ENCODE peak calls at places on chromosomes 16 and 17, in five cellular contexts. I is GM04503; Y is stimulated activated CD8-positive, alpha-beta memory T cell treated with anti-CD3 and anti-CD28 coated beads, Interleukin-15, amount 100 ng/mL, for 24 hours; G is kidney tubule cell; K is fibroblast of lung. T is an unnamed sample.

GRCh38 chr17:319266-319665 is 33.3 kb downstream of the RPH3AL start:
- DNase-seq in I (no peak), K (no peak), G (no peak), Y (no peak), T (no peak)

GRCh38 chr17:9729034-9729650 is 62.2 kb downstream of the DHRS7C start:
- DNase-seq in G (peak), Y (no peak), I (peak), K (peak), T (peak)

GRCh38 chr17:8747731-8748130 is 3.1 kb upstream of the CCDC42 start:
- DNase-seq in Y (no peak), I (no peak), K (no peak), G (no peak), T (no peak)

GRCh38 chr16:67235816-67236547 is 9.1 kb downstream of the TMEM208 start:
- DNase-seq in G (no peak), I (no peak), Y (no peak), K (no peak), T (no peak)

GRCh38 chr17:30970757-30971567 is at the start of gene RNF135:
- DNase-seq in Y (peak), I (peak), K (peak), G (peak), T (peak)

GRCh38 chr16:57621521-57622268 is 6.7 kb upstream of the ADGRG1 start:
- DNase-seq in I (no peak), G (peak), Y (no peak), K (no peak), T (no peak)

GRCh38 chr17:57872536-57872935 is 22.7 kb upstream of the MRPS23 start:
- DNase-seq in I (no peak), K (no peak), G (no peak), Y (no peak), T (no peak)

GRCh38 chr17:63740464-63741181 is 976 bp downstream of the STRADA start:
- DNase-seq in G (peak), K (peak), Y (no peak), I (no peak), T (no peak)

GRCh38 chr16:71311553-71312158 is 22.5 kb upstream of the CMTR2 start:
- DNase-seq in K (peak), I (no peak), Y (no peak), G (peak), T (no peak)

GRCh38 chr17:10513284-10514067 is 4.9 kb downstream of the MYH1 start:
- DNase-seq in Y (no peak), G (no peak), I (peak), K (no peak), T (no peak)

GRCh38 chr17:9140550-9141422 is 119.5 kb downstream of the NTN1 start:
- DNase-seq in K (peak), I (no peak), Y (no peak), G (no peak), T (no peak)

GRCh38 chr16:87562201-87562600 is 40.1 kb upstream of the JPH3 start:
- DNase-seq in K (no peak), I (no peak), G (no peak), Y (no peak), T (no peak)

GRCh38 chr17:4559851-4560820 is at the start of gene GGT6:
- DNase-seq in K (no peak), G (no peak), I (no peak), Y (no peak), T (no peak)

GRCh38 chr17:8068736-8069586 is 18.6 kb downstream of the ALOX12B start:
- DNase-seq in Y (no peak), G (no peak), I (no peak), K (no peak), T (no peak)

GRCh38 chr16:896261-897199 is 74.3 kb downstream of the LMF1 start:
- DNase-seq in I (no peak), K (no peak), Y (no peak), G (no peak), T (no peak)

GRCh38 chr16:9595393-9595792 is 503.9 kb downstream of the HAPSTR1 start:
- DNase-seq in I (no peak), Y (no peak), G (no peak), K (no peak), T (no peak)

GRCh38 chr17:1558401-1558800 is 4.2 kb downstream of the PITPNA start:
- DNase-seq in G (no peak), Y (no peak), K (no peak), I (no peak), T (no peak)

GRCh38 chr17:62626719-62627218 is 701 bp upstream of the MRC2 start:
- DNase-seq in I (no peak), K (peak), Y (no peak), G (peak), T (peak)

GRCh38 chr17:63189082-63189481 is 223.0 kb downstream of the TANC2 start:
- DNase-seq in I (no peak), G (peak), Y (no peak), K (peak), T (peak)

GRCh38 chr16:57446530-57447141 is 549 bp downstream of the CIAPIN1 start:
- DNase-seq in K (peak), I (no peak), Y (peak), G (peak), T (no peak)

GRCh38 chr16:85491798-85492616 is 121.1 kb upstream of the GSE1 start:
- DNase-seq in I (no peak), Y (no peak), K (peak), G (peak), T (no peak)

GRCh38 chr16:82146957-82147356 is 23.1 kb downstream of the MPHOSPH6 start:
- DNase-seq in G (no peak), Y (no peak), I (no peak), K (no peak), T (no peak)